ENCODE peak calls at places on chromosomes 4 and X, in five cellular contexts. One of them, this sample, is unnamed.

GRCh38 chrX:48509619-48510018 is 827 bp downstream of the PORCN start:
- DNase-seq in lower lobe of right lung: no peak
- DNase-seq in ovary: no peak
- DNase-seq in Karpas-422: no peak
- DNase-seq in Peyer's patch: no peak
- DNase-seq in this sample: no peak

GRCh38 chrX:46912098-46912672 is at the start of gene JADE3:
- DNase-seq in lower lobe of right lung: peak; percentile 83
- DNase-seq in ovary: peak; percentile 71
- DNase-seq in Karpas-422: peak; percentile 43
- DNase-seq in Peyer's patch: peak; percentile 54
- DNase-seq in this sample: no peak

GRCh38 chrX:6021316-6022091 is 207.2 kb downstream of the NLGN4X start:
- DNase-seq in ovary: no peak
- DNase-seq in Peyer's patch: peak; percentile 20
- DNase-seq in Karpas-422: peak; percentile 83
- DNase-seq in lower lobe of right lung: no peak
- DNase-seq in this sample: no peak

GRCh38 chr4:915041-915474 is 17.1 kb downstream of the GAK start:
- DNase-seq in Karpas-422: no peak
- DNase-seq in lower lobe of right lung: peak; percentile 55
- DNase-seq in Peyer's patch: peak; percentile 45
- DNase-seq in ovary: no peak
- DNase-seq in this sample: no peak

GRCh38 chr4:56637791-56638190 is 43.3 kb downstream of the HOPX start:
- DNase-seq in Karpas-422: no peak
- DNase-seq in ovary: no peak
- DNase-seq in lower lobe of right lung: no peak
- DNase-seq in Peyer's patch: no peak
- DNase-seq in this sample: no peak

GRCh38 chr4:157315968-157316367 is 95.4 kb downstream of the GRIA2 start:
- DNase-seq in Peyer's patch: no peak
- DNase-seq in lower lobe of right lung: no peak
- DNase-seq in Karpas-422: no peak
- DNase-seq in ovary: no peak
- DNase-seq in this sample: no peak

GRCh38 chr4:73131281-73131680 is 61.8 kb upstream of the COX18 start:
- DNase-seq in ovary: no peak
- DNase-seq in lower lobe of right lung: no peak
- DNase-seq in Karpas-422: no peak
- DNase-seq in Peyer's patch: no peak
- DNase-seq in this sample: no peak

GRCh38 chr4:137998666-137999429 is 243.3 kb downstream of the SLC7A11 start:
- DNase-seq in Karpas-422: no peak
- DNase-seq in Peyer's patch: no peak
- DNase-seq in ovary: no peak
- DNase-seq in lower lobe of right lung: no peak
- DNase-seq in this sample: no peak

GRCh38 chr4:53962516-53963225 is 101.7 kb downstream of the CHIC2 start:
- DNase-seq in ovary: no peak
- DNase-seq in Karpas-422: peak; percentile 63
- DNase-seq in lower lobe of right lung: no peak
- DNase-seq in Peyer's patch: no peak
- DNase-seq in this sample: no peak

GRCh38 chr4:114659386-114660008 is 60.9 kb downstream of the UGT8 start:
- DNase-seq in Karpas-422: peak; percentile 81
- DNase-seq in ovary: no peak
- DNase-seq in Peyer's patch: peak; percentile 57
- DNase-seq in lower lobe of right lung: no peak
- DNase-seq in this sample: peak; percentile 1

GRCh38 chr4:138910914-138911336 is 104.7 kb upstream of the NOCT start:
- DNase-seq in lower lobe of right lung: peak; percentile 76
- DNase-seq in Peyer's patch: no peak
- DNase-seq in Karpas-422: no peak
- DNase-seq in ovary: peak; percentile 19
- DNase-seq in this sample: no peak

GRCh38 chr4:19844436-19844835 is 407.3 kb upstream of the SLIT2 start:
- DNase-seq in lower lobe of right lung: no peak
- DNase-seq in Karpas-422: no peak
- DNase-seq in ovary: no peak
- DNase-seq in Peyer's patch: no peak
- DNase-seq in this sample: no peak

DNA sequence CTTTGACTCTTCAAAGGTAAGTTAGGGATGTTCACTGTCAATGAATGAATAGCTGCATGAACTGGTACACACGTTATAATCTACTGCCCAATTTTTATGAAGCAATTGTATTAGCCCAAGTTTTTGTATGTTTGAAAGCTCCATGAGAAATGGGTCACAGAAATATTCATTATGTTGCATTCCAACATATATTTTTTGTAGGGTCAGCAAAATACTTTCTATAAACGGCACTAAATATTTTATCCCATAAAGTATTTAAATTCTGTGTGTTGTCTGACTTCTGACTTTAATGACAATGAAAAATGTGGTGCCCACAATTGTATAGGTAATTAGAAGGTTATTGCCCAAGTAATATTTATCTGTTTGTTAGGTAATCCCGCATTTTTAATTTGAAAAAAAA is 466.0 kb downstream of the FAT4 start:
- DNase-seq in lower lobe of right lung: no peak
- DNase-seq in Peyer's patch: no peak
- DNase-seq in ovary: no peak
- DNase-seq in Karpas-422: no peak
- DNase-seq in this sample: no peak
- H3K27ac ChIP-seq in lower lobe of right lung: no peak overlapping the region
- H3K27ac ChIP-seq in Peyer's patch: no peak overlapping the region
- H3K27ac ChIP-seq in ovary: no peak overlapping the region
- H3K27ac ChIP-seq in Karpas-422: no peak overlapping the region
- H3K27ac ChIP-seq in this sample: no peak overlapping the region

GRCh38 chrX:45850197-45850774 is 649.6 kb upstream of the DIPK2B start:
- DNase-seq in lower lobe of right lung: no peak
- DNase-seq in ovary: peak; percentile 16
- DNase-seq in Peyer's patch: no peak
- DNase-seq in Karpas-422: no peak
- DNase-seq in this sample: peak; percentile 16

GRCh38 chrX:45850775-45851433 is 650.2 kb upstream of the DIPK2B start:
- DNase-seq in Peyer's patch: no peak
- DNase-seq in Karpas-422: no peak
- DNase-seq in lower lobe of right lung: peak; percentile 48
- DNase-seq in ovary: peak; percentile 28
- DNase-seq in this sample: peak; percentile 4

GRCh38 chrX:45852884-45853283 is 652.2 kb upstream of the DIPK2B start:
- DNase-seq in ovary: no peak
- DNase-seq in Karpas-422: no peak
- DNase-seq in Peyer's patch: no peak
- DNase-seq in lower lobe of right lung: no peak
- DNase-seq in this sample: no peak

GRCh38 chrX:45849261-45849660 is 648.6 kb upstream of the DIPK2B start:
- DNase-seq in lower lobe of right lung: no peak
- DNase-seq in ovary: no peak
- DNase-seq in Karpas-422: no peak
- DNase-seq in Peyer's patch: no peak
- DNase-seq in this sample: no peak

DNA sequence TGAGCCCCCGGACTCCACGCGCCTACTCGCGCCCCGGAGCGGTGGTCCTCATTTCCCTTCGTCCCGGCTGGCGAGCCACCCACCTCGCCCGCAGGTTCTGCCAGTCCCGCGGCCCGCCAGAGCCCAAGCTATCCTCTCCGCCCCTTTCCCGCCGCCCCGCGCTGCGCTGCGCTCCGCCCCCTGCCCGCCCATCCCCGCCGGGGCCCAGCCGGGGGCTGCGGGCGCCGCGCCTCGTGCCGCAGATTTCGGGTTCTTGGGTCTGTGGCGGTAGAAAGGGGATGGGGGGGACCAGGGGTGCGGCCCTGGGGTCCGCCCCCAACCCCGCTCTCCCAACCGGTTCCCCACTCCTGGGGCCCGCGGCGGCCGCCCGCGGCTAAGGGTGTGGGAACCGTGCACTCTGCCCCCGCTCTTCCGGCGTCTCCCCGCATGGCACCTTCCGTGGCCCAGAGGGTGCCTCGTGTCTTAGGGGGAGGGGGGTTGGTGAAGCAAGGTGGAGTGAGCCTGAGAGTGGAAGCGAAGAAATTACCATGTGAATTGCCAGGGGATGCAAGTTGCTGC is 650.8 kb upstream of the DIPK2B start:
- DNase-seq in lower lobe of right lung: peak; percentile 44
- DNase-seq in Karpas-422: no peak
- DNase-seq in ovary: peak; percentile 46
- DNase-seq in Peyer's patch: no peak
- DNase-seq in this sample: peak; percentile 27
- H3K27ac ChIP-seq in lower lobe of right lung: no peak overlapping the region
- H3K27ac ChIP-seq in Karpas-422: no peak overlapping the region
- H3K27ac ChIP-seq in ovary: no peak overlapping the region
- H3K27ac ChIP-seq in Peyer's patch: peak overlapping the region; percentile 60
- H3K27ac ChIP-seq in this sample: no peak overlapping the region

GRCh38 chr4:90733211-90733610 is 606.0 kb downstream of the CCSER1 start:
- DNase-seq in ovary: no peak
- DNase-seq in lower lobe of right lung: no peak
- DNase-seq in Karpas-422: no peak
- DNase-seq in Peyer's patch: no peak
- DNase-seq in this sample: no peak

GRCh38 chr4:90730752-90731151 is 603.6 kb downstream of the CCSER1 start:
- DNase-seq in Peyer's patch: no peak
- DNase-seq in Karpas-422: no peak
- DNase-seq in lower lobe of right lung: no peak
- DNase-seq in ovary: no peak
- DNase-seq in this sample: no peak

DNA sequence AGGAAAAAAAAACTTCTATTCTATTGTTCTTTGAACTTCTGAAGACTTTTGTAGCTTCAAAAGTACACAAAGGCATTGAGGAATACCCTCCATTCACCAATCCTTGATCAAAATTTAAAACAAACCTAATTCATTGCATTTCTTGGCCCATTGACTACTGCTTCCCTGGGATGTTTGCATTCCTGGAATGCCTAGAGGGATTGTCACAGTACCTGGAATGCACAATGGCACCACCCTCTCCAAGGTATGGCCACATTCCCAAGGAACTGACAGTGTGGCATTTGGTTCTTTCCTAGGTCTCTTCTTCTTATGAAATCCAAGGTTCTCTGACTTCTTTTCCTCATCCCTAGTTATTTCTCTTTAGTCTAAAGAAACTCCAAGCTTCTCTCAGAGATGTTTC is 600.7 kb downstream of the CCSER1 start:
- DNase-seq in ovary: no peak
- DNase-seq in lower lobe of right lung: no peak
- DNase-seq in Karpas-422: no peak
- DNase-seq in Peyer's patch: no peak
- DNase-seq in this sample: no peak
- H3K27ac ChIP-seq in ovary: no peak overlapping the region
- H3K27ac ChIP-seq in lower lobe of right lung: no peak overlapping the region
- H3K27ac ChIP-seq in Karpas-422: no peak overlapping the region
- H3K27ac ChIP-seq in Peyer's patch: no peak overlapping the region
- H3K27ac ChIP-seq in this sample: no peak overlapping the region

GRCh38 chr4:3700223-3700622 is 66.0 kb upstream of the ADRA2C start:
- DNase-seq in Peyer's patch: no peak
- DNase-seq in Karpas-422: no peak
- DNase-seq in lower lobe of right lung: peak; percentile 24
- DNase-seq in ovary: no peak
- DNase-seq in this sample: no peak
- H3K27ac ChIP-seq in Peyer's patch: no peak overlapping the region
- H3K27ac ChIP-seq in Karpas-422: no peak overlapping the region
- H3K27ac ChIP-seq in lower lobe of right lung: no peak overlapping the region
- H3K27ac ChIP-seq in ovary: no peak overlapping the region
- H3K27ac ChIP-seq in this sample: no peak overlapping the region

DNA sequence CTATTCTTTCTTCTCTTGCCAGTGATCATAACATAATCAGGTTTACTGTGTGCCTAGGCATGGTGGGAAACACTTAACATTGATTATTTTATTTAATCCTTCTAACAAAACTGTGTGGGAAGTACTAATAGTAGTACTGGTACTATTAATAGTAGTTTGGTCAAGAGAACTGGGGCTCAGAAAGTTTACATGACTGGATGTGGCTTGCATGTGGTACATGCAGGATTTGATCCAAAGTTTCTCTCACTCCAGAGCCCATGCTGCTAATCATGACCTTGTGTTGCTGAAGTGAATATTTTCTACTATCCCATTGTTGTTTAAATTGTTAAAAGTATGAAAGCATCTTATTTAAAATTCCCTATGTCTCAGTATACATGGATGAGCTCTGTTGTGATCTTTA is 78.4 kb downstream of the TMEM164 start:
- DNase-seq in Peyer's patch: no peak
- DNase-seq in ovary: no peak
- DNase-seq in Karpas-422: no peak
- DNase-seq in lower lobe of right lung: no peak
- DNase-seq in this sample: no peak
- H3K27ac ChIP-seq in Peyer's patch: no peak overlapping the region
- H3K27ac ChIP-seq in ovary: peak overlapping the region; percentile 24
- H3K27ac ChIP-seq in Karpas-422: no peak overlapping the region
- H3K27ac ChIP-seq in lower lobe of right lung: no peak overlapping the region
- H3K27ac ChIP-seq in this sample: no peak overlapping the region

DNA sequence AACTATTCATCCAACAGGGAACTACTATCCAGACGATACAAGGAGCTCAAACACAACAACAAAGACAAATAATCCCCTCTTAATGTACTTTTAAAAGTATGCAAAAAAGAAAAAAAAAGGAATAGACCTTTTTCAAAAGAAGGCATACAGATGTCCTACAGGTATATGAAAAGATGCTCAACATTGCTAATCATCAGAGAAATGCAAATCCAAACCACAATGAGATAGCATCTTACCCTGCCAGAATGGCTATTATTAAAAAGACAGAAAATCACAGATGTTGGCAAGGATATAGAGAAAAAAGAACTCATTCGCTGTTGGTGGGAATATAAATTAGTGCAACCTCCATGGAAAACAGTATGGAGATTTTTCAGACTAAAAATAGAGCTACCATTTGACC is 67.1 kb upstream of the ENPP6 start:
- DNase-seq in Karpas-422: peak; percentile 53
- DNase-seq in ovary: no peak
- DNase-seq in lower lobe of right lung: no peak
- DNase-seq in Peyer's patch: no peak
- DNase-seq in this sample: no peak
- H3K27ac ChIP-seq in Karpas-422: peak overlapping the region; percentile 90
- H3K27ac ChIP-seq in ovary: no peak overlapping the region
- H3K27ac ChIP-seq in lower lobe of right lung: no peak overlapping the region
- H3K27ac ChIP-seq in Peyer's patch: peak overlapping the region; percentile 67
- H3K27ac ChIP-seq in this sample: no peak overlapping the region

GRCh38 chr4:15344041-15344440 is 83.8 kb upstream of the C1QTNF7 start:
- DNase-seq in lower lobe of right lung: no peak
- DNase-seq in ovary: no peak
- DNase-seq in Peyer's patch: no peak
- DNase-seq in Karpas-422: no peak
- DNase-seq in this sample: no peak
- H3K27ac ChIP-seq in lower lobe of right lung: no peak overlapping the region
- H3K27ac ChIP-seq in ovary: no peak overlapping the region
- H3K27ac ChIP-seq in Peyer's patch: no peak overlapping the region
- H3K27ac ChIP-seq in Karpas-422: no peak overlapping the region
- H3K27ac ChIP-seq in this sample: no peak overlapping the region

GRCh38 chr4:145818001-145818400 is 120.6 kb downstream of the ZNF827 start:
- DNase-seq in lower lobe of right lung: no peak
- DNase-seq in Karpas-422: no peak
- DNase-seq in ovary: no peak
- DNase-seq in Peyer's patch: no peak
- DNase-seq in this sample: no peak
- H3K27ac ChIP-seq in lower lobe of right lung: no peak overlapping the region
- H3K27ac ChIP-seq in Karpas-422: no peak overlapping the region
- H3K27ac ChIP-seq in ovary: no peak overlapping the region
- H3K27ac ChIP-seq in Peyer's patch: no peak overlapping the region
- H3K27ac ChIP-seq in this sample: no peak overlapping the region